ENCODE peak calls at places on chromosome 10, in nine cellular contexts. One of them, this sample, is unnamed.

GRCh38 chr10:94006591-94007550 is 13.1 kb downstream of the PLCE1 start:
- DNase-seq in fibroblast of lung: peak; percentile 99
- DNase-seq in CD8-positive, alpha-beta T cell: no peak
- DNase-seq in BJ: peak; percentile 73
- DNase-seq in psoas muscle: no peak
- DNase-seq in transverse colon: peak; percentile 64
- DNase-seq in body of pancreas: peak; percentile 31
- DNase-seq in ovary: no peak
- DNase-seq in endothelial cell of umbilical vein: no peak
- DNase-seq in this sample: no peak

GRCh38 chr10:121668336-121669009 is 70.2 kb upstream of the FGFR2 start:
- DNase-seq in fibroblast of lung: peak; percentile 61
- DNase-seq in CD8-positive, alpha-beta T cell: no peak
- DNase-seq in BJ: no peak
- DNase-seq in psoas muscle: peak; percentile 21
- DNase-seq in transverse colon: peak; percentile 26
- DNase-seq in body of pancreas: peak; percentile 45
- DNase-seq in ovary: peak; percentile 88
- DNase-seq in endothelial cell of umbilical vein: peak; percentile 65
- DNase-seq in this sample: no peak

GRCh38 chr10:15797346-15797745 is 63.0 kb downstream of the MINDY3 start:
- DNase-seq in fibroblast of lung: no peak
- DNase-seq in CD8-positive, alpha-beta T cell: no peak
- DNase-seq in BJ: no peak
- DNase-seq in psoas muscle: no peak
- DNase-seq in transverse colon: no peak
- DNase-seq in body of pancreas: no peak
- DNase-seq in ovary: no peak
- DNase-seq in endothelial cell of umbilical vein: no peak
- DNase-seq in this sample: no peak

GRCh38 chr10:106078796-106079576 is 1085.5 kb downstream of the SORCS1 start:
- DNase-seq in fibroblast of lung: peak; percentile 24
- DNase-seq in CD8-positive, alpha-beta T cell: no peak
- DNase-seq in BJ: no peak
- DNase-seq in psoas muscle: no peak
- DNase-seq in transverse colon: no peak
- DNase-seq in body of pancreas: no peak
- DNase-seq in ovary: no peak
- DNase-seq in endothelial cell of umbilical vein: no peak
- DNase-seq in this sample: no peak

GRCh38 chr10:42874713-42875387 is 92.3 kb downstream of the BMS1 start:
- DNase-seq in fibroblast of lung: no peak
- DNase-seq in CD8-positive, alpha-beta T cell: no peak
- DNase-seq in BJ: no peak
- DNase-seq in psoas muscle: no peak
- DNase-seq in transverse colon: no peak
- DNase-seq in body of pancreas: no peak
- DNase-seq in ovary: no peak
- DNase-seq in endothelial cell of umbilical vein: no peak
- DNase-seq in this sample: no peak

GRCh38 chr10:129968020-129968861 is 4.2 kb upstream of the EBF3 start:
- DNase-seq in fibroblast of lung: no peak
- DNase-seq in CD8-positive, alpha-beta T cell: no peak
- DNase-seq in BJ: no peak
- DNase-seq in psoas muscle: no peak
- DNase-seq in transverse colon: no peak
- DNase-seq in body of pancreas: no peak
- DNase-seq in ovary: no peak
- DNase-seq in endothelial cell of umbilical vein: no peak
- DNase-seq in this sample: no peak

GRCh38 chr10:132396495-132397035 is 435 bp upstream of the PWWP2B start:
- DNase-seq in fibroblast of lung: peak; percentile 31
- DNase-seq in CD8-positive, alpha-beta T cell: peak; percentile 53
- DNase-seq in BJ: no peak
- DNase-seq in psoas muscle: peak; percentile 81
- DNase-seq in transverse colon: peak; percentile 77
- DNase-seq in body of pancreas: peak; percentile 74
- DNase-seq in ovary: peak; percentile 68
- DNase-seq in endothelial cell of umbilical vein: no peak
- DNase-seq in this sample: peak; percentile 41

GRCh38 chr10:57657164-57657765 is 610.4 kb downstream of the IPMK start:
- DNase-seq in fibroblast of lung: peak; percentile 33
- DNase-seq in CD8-positive, alpha-beta T cell: no peak
- DNase-seq in BJ: no peak
- DNase-seq in psoas muscle: peak; percentile 12
- DNase-seq in transverse colon: peak; percentile 31
- DNase-seq in body of pancreas: peak; percentile 59
- DNase-seq in ovary: no peak
- DNase-seq in endothelial cell of umbilical vein: peak; percentile 18
- DNase-seq in this sample: peak; percentile 2

GRCh38 chr10:7512487-7512886 is 101.7 kb upstream of the SFMBT2 start:
- DNase-seq in fibroblast of lung: no peak
- DNase-seq in CD8-positive, alpha-beta T cell: no peak
- DNase-seq in BJ: no peak
- DNase-seq in psoas muscle: no peak
- DNase-seq in transverse colon: no peak
- DNase-seq in body of pancreas: no peak
- DNase-seq in ovary: no peak
- DNase-seq in endothelial cell of umbilical vein: no peak
- DNase-seq in this sample: no peak

GRCh38 chr10:126576336-126576735 is 94.2 kb downstream of the C10orf90 start:
- DNase-seq in fibroblast of lung: peak; percentile 81
- DNase-seq in CD8-positive, alpha-beta T cell: no peak
- DNase-seq in BJ: no peak
- DNase-seq in psoas muscle: no peak
- DNase-seq in transverse colon: no peak
- DNase-seq in body of pancreas: no peak
- DNase-seq in ovary: no peak
- DNase-seq in endothelial cell of umbilical vein: no peak
- DNase-seq in this sample: no peak

GRCh38 chr10:97149065-97149680 is 36.6 kb downstream of the SLIT1 start:
- DNase-seq in fibroblast of lung: no peak
- DNase-seq in CD8-positive, alpha-beta T cell: no peak
- DNase-seq in BJ: no peak
- DNase-seq in psoas muscle: no peak
- DNase-seq in transverse colon: no peak
- DNase-seq in body of pancreas: no peak
- DNase-seq in ovary: no peak
- DNase-seq in endothelial cell of umbilical vein: no peak
- DNase-seq in this sample: no peak

GRCh38 chr10:106467506-106467905 is 697.0 kb downstream of the SORCS1 start:
- DNase-seq in fibroblast of lung: no peak
- DNase-seq in CD8-positive, alpha-beta T cell: no peak
- DNase-seq in BJ: no peak
- DNase-seq in psoas muscle: no peak
- DNase-seq in transverse colon: no peak
- DNase-seq in body of pancreas: no peak
- DNase-seq in ovary: no peak
- DNase-seq in endothelial cell of umbilical vein: no peak
- DNase-seq in this sample: no peak

GRCh38 chr10:68742397-68742796 is 21.4 kb downstream of the CCAR1 start:
- DNase-seq in fibroblast of lung: no peak
- DNase-seq in CD8-positive, alpha-beta T cell: no peak
- DNase-seq in BJ: no peak
- DNase-seq in psoas muscle: no peak
- DNase-seq in transverse colon: no peak
- DNase-seq in body of pancreas: no peak
- DNase-seq in ovary: no peak
- DNase-seq in endothelial cell of umbilical vein: no peak
- DNase-seq in this sample: no peak

GRCh38 chr10:89391882-89392756 is at the start of gene IFIT1:
- DNase-seq in fibroblast of lung: peak; percentile 96
- DNase-seq in CD8-positive, alpha-beta T cell: peak; percentile 39
- DNase-seq in BJ: peak; percentile 71
- DNase-seq in psoas muscle: no peak
- DNase-seq in transverse colon: peak; percentile 59
- DNase-seq in body of pancreas: peak; percentile 52
- DNase-seq in ovary: peak; percentile 36
- DNase-seq in endothelial cell of umbilical vein: peak; percentile 76
- DNase-seq in this sample: peak; percentile 52

GRCh38 chr10:35564276-35564982 is 40.7 kb upstream of the GJD4 start:
- DNase-seq in fibroblast of lung: peak; percentile 63
- DNase-seq in CD8-positive, alpha-beta T cell: no peak
- DNase-seq in BJ: no peak
- DNase-seq in psoas muscle: no peak
- DNase-seq in transverse colon: peak; percentile 17
- DNase-seq in body of pancreas: no peak
- DNase-seq in ovary: no peak
- DNase-seq in endothelial cell of umbilical vein: peak; percentile 62
- DNase-seq in this sample: no peak

DNA sequence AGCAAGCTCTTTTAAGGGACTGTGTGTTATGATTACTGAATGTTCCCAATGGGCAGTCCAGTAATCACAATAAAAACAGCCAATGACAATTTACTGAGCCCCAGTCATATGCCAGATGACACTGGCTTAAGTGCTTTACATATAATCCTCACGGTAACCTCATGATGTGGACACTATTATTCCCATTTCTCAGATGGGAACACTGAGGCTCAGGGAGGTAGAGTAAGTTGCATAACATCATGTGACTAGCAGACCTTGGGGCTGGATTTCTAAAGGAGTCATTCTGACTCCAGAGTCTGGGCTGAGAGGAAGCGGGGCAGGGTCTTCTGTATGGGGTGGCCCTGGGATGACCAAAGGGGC is 7.6 kb upstream of the RBM20 start:
- DNase-seq in fibroblast of lung: no peak
- DNase-seq in CD8-positive, alpha-beta T cell: no peak
- DNase-seq in BJ: no peak
- DNase-seq in psoas muscle: no peak
- DNase-seq in transverse colon: no peak
- DNase-seq in body of pancreas: no peak
- DNase-seq in ovary: no peak
- DNase-seq in endothelial cell of umbilical vein: no peak
- DNase-seq in this sample: no peak
- H3K27me3 ChIP-seq in fibroblast of lung: peaks cover 10% of the 10 kb centered on the region
- H3K27me3 ChIP-seq in CD8-positive, alpha-beta T cell: no peaks in the 10 kb centered on the region
- H3K27me3 ChIP-seq in BJ: peaks cover 13% of the 10 kb centered on the region
- H3K27me3 ChIP-seq in psoas muscle: no peaks in the 10 kb centered on the region
- H3K27me3 ChIP-seq in transverse colon: peaks cover 20% of the 10 kb centered on the region
- H3K27me3 ChIP-seq in body of pancreas: no peaks in the 10 kb centered on the region
- H3K27me3 ChIP-seq in ovary: no peaks in the 10 kb centered on the region
- H3K27me3 ChIP-seq in endothelial cell of umbilical vein: peaks cover 18% of the 10 kb centered on the region
- H3K27me3 ChIP-seq in this sample: no peaks in the 10 kb centered on the region

GRCh38 chr10:60869916-60870728 is 73.9 kb downstream of the RHOBTB1 start:
- DNase-seq in fibroblast of lung: no peak
- DNase-seq in CD8-positive, alpha-beta T cell: no peak
- DNase-seq in BJ: no peak
- DNase-seq in psoas muscle: no peak
- DNase-seq in transverse colon: no peak
- DNase-seq in body of pancreas: no peak
- DNase-seq in ovary: no peak
- DNase-seq in endothelial cell of umbilical vein: no peak
- DNase-seq in this sample: no peak
- TF ChIP-seq CTCF in fibroblast of lung: no peak
- TF ChIP-seq CTCF in CD8-positive, alpha-beta T cell: no peak
- TF ChIP-seq CTCF in BJ: peak; percentile 12
- TF ChIP-seq CTCF in psoas muscle: peak; percentile 51
- TF ChIP-seq CTCF in transverse colon: no peak
- TF ChIP-seq CTCF in body of pancreas: no peak
- TF ChIP-seq CTCF in ovary: no peak
- TF ChIP-seq CTCF in endothelial cell of umbilical vein: no peak
- TF ChIP-seq CTCF in this sample: peak; percentile 2

GRCh38 chr10:103762924-103763323 is 92.5 kb downstream of the SH3PXD2A start:
- DNase-seq in fibroblast of lung: no peak
- DNase-seq in CD8-positive, alpha-beta T cell: no peak
- DNase-seq in BJ: no peak
- DNase-seq in psoas muscle: no peak
- DNase-seq in transverse colon: no peak
- DNase-seq in body of pancreas: no peak
- DNase-seq in ovary: no peak
- DNase-seq in endothelial cell of umbilical vein: no peak
- DNase-seq in this sample: no peak

GRCh38 chr10:103765981-103766380 is 89.4 kb downstream of the SH3PXD2A start:
- DNase-seq in fibroblast of lung: peak; percentile 28
- DNase-seq in CD8-positive, alpha-beta T cell: peak; percentile 75
- DNase-seq in BJ: no peak
- DNase-seq in psoas muscle: no peak
- DNase-seq in transverse colon: no peak
- DNase-seq in body of pancreas: peak; percentile 38
- DNase-seq in ovary: no peak
- DNase-seq in endothelial cell of umbilical vein: no peak
- DNase-seq in this sample: no peak

GRCh38 chr10:103763374-103764202 is 91.8 kb downstream of the SH3PXD2A start:
- DNase-seq in fibroblast of lung: no peak
- DNase-seq in CD8-positive, alpha-beta T cell: no peak
- DNase-seq in BJ: no peak
- DNase-seq in psoas muscle: no peak
- DNase-seq in transverse colon: no peak
- DNase-seq in body of pancreas: no peak
- DNase-seq in ovary: no peak
- DNase-seq in endothelial cell of umbilical vein: peak; percentile 35
- DNase-seq in this sample: no peak

GRCh38 chr10:103765168-103765567 is 90.2 kb downstream of the SH3PXD2A start:
- DNase-seq in fibroblast of lung: peak; percentile 89
- DNase-seq in CD8-positive, alpha-beta T cell: no peak
- DNase-seq in BJ: no peak
- DNase-seq in psoas muscle: no peak
- DNase-seq in transverse colon: no peak
- DNase-seq in body of pancreas: no peak
- DNase-seq in ovary: no peak
- DNase-seq in endothelial cell of umbilical vein: peak; percentile 70
- DNase-seq in this sample: no peak

GRCh38 chr10:103764296-103765088 is 90.9 kb downstream of the SH3PXD2A start:
- DNase-seq in fibroblast of lung: no peak
- DNase-seq in CD8-positive, alpha-beta T cell: no peak
- DNase-seq in BJ: no peak
- DNase-seq in psoas muscle: no peak
- DNase-seq in transverse colon: no peak
- DNase-seq in body of pancreas: no peak
- DNase-seq in ovary: no peak
- DNase-seq in endothelial cell of umbilical vein: no peak
- DNase-seq in this sample: no peak
- H3K4me3 ChIP-seq in fibroblast of lung: no peak overlapping the region
- H3K4me3 ChIP-seq in CD8-positive, alpha-beta T cell: peak overlapping the region; percentile 21
- H3K4me3 ChIP-seq in BJ: no peak overlapping the region
- H3K4me3 ChIP-seq in psoas muscle: no peak overlapping the region
- H3K4me3 ChIP-seq in transverse colon: no peak overlapping the region
- H3K4me3 ChIP-seq in body of pancreas: no peak overlapping the region
- H3K4me3 ChIP-seq in ovary: no peak overlapping the region
- H3K4me3 ChIP-seq in endothelial cell of umbilical vein: no peak overlapping the region
- H3K4me3 ChIP-seq in this sample: no peak overlapping the region

GRCh38 chr10:131280101-131280500 is 31.4 kb downstream of the TCERG1L start:
- DNase-seq in fibroblast of lung: no peak
- DNase-seq in CD8-positive, alpha-beta T cell: no peak
- DNase-seq in BJ: no peak
- DNase-seq in psoas muscle: no peak
- DNase-seq in transverse colon: no peak
- DNase-seq in body of pancreas: no peak
- DNase-seq in ovary: no peak
- DNase-seq in endothelial cell of umbilical vein: no peak
- DNase-seq in this sample: no peak
- H3K27me3 ChIP-seq in fibroblast of lung: no peaks in the 10 kb centered on the region
- H3K27me3 ChIP-seq in CD8-positive, alpha-beta T cell: no peaks in the 10 kb centered on the region
- H3K27me3 ChIP-seq in BJ: no peaks in the 10 kb centered on the region
- H3K27me3 ChIP-seq in psoas muscle: no peaks in the 10 kb centered on the region
- H3K27me3 ChIP-seq in transverse colon: no peaks in the 10 kb centered on the region
- H3K27me3 ChIP-seq in body of pancreas: no peaks in the 10 kb centered on the region
- H3K27me3 ChIP-seq in ovary: no peaks in the 10 kb centered on the region
- H3K27me3 ChIP-seq in endothelial cell of umbilical vein: no peaks in the 10 kb centered on the region
- H3K27me3 ChIP-seq in this sample: no peaks in the 10 kb centered on the region

GRCh38 chr10:81414038-81414437 is 461.0 kb upstream of the NRG3 start:
- DNase-seq in fibroblast of lung: no peak
- DNase-seq in CD8-positive, alpha-beta T cell: no peak
- DNase-seq in BJ: no peak
- DNase-seq in psoas muscle: no peak
- DNase-seq in transverse colon: no peak
- DNase-seq in body of pancreas: no peak
- DNase-seq in ovary: no peak
- DNase-seq in endothelial cell of umbilical vein: peak; percentile 8
- DNase-seq in this sample: no peak
- TF ChIP-seq CTCF in fibroblast of lung: no peak
- TF ChIP-seq CTCF in CD8-positive, alpha-beta T cell: no peak
- TF ChIP-seq CTCF in BJ: no peak
- TF ChIP-seq CTCF in psoas muscle: no peak
- TF ChIP-seq CTCF in transverse colon: no peak
- TF ChIP-seq CTCF in body of pancreas: no peak
- TF ChIP-seq CTCF in ovary: no peak
- TF ChIP-seq CTCF in endothelial cell of umbilical vein: no peak
- TF ChIP-seq CTCF in this sample: no peak

This sample was measured in GM06990.